ENCODE peak calls at places on chromosomes 16 and 17, in seven cellular contexts. O is H1, R is T47D, B is hypothalamus, Y is NCI-H460, E is sigmoid colon, X is SK-N-MC. L is an unnamed sample.
A peak's percentile ranks its signal among the peaks of the same experiment; 100 is the strongest.

GRCh38 chr16:78310990-78311561 is 211.6 kb downstream of the WWOX start:
- DNase-seq in R (no peak), E (no peak), Y (no peak), B (no peak), X (no peak), O (no peak), L (no peak)

GRCh38 chr17:39674702-39675389 is 6.6 kb downstream of the PNMT start:
- DNase-seq in X (no peak), E (no peak), B (no peak), R (peak; percentile 93), O (no peak), Y (no peak), L (no peak)

GRCh38 chr17:35372846-35373531 is 432 bp downstream of the SLFN11 start:
- DNase-seq in E (no peak), B (no peak), X (no peak), Y (no peak), O (no peak), R (peak; percentile 78), L (no peak)

GRCh38 chr17:60305141-60305540 is 86.8 kb downstream of the USP32 start:
- DNase-seq in O (no peak), R (peak; percentile 5), Y (no peak), X (no peak), B (no peak), E (no peak), L (no peak)

GRCh38 chr16:16092925-16093624 is 130.2 kb downstream of the ABCC6 start:
- DNase-seq in R (no peak), E (no peak), X (peak; percentile 28), B (no peak), Y (no peak), O (no peak), L (peak; percentile 53)

GRCh38 chr16:85394511-85395206 is 218.5 kb upstream of the GSE1 start:
- DNase-seq in Y (no peak), R (peak; percentile 60), O (peak; percentile 46), E (peak; percentile 63), X (no peak), B (no peak), L (no peak)

GRCh38 chr17:39950871-39951348 is 11.9 kb upstream of the GSDMA start:
- DNase-seq in R (no peak), B (no peak), E (no peak), Y (no peak), O (no peak), X (no peak), L (no peak)

GRCh38 chr17:7686221-7687071 is 844 bp downstream of the TP53 start:
- DNase-seq in B (peak; percentile 62), E (peak; percentile 88), Y (peak; percentile 83), X (peak; percentile 57), R (no peak), O (peak; percentile 83), L (peak; percentile 74)

GRCh38 chr16:51638338-51639135 is 487.5 kb upstream of the SALL1 start:
- DNase-seq in E (no peak), X (no peak), R (no peak), Y (no peak), O (no peak), B (no peak), L (no peak)

GRCh38 chr16:85461814-85462404 is 151.2 kb upstream of the GSE1 start:
- DNase-seq in X (no peak), Y (no peak), R (peak; percentile 88), O (peak; percentile 76), B (no peak), E (peak; percentile 82), L (peak; percentile 58)

L was measured in uterus.